ENCODE peak calls at places on chromosomes 13 and 19, in six cellular contexts. B, Y, E, A, M and L are unnamed samples.

GRCh38 chr19:50178320-50178719 is 15.2 kb upstream of the IZUMO2 start:
- DNase-seq in Y (no peak), A (no peak), E (no peak), M (no peak), B (no peak), L (no peak)

GRCh38 chr13:22126433-22127021 is 455.7 kb downstream of the FGF9 start:
- DNase-seq in A (no peak), Y (no peak), B (no peak), E (no peak), M (no peak), L (no peak)

GRCh38 chr19:39506944-39507714 is 7.8 kb upstream of the SELENOV start:
- DNase-seq in A (no peak), E (peak), B (peak), Y (no peak), M (peak), L (no peak)

GRCh38 chr19:39193785-39194184 is 3.0 kb upstream of the NCCRP1 start:
- DNase-seq in E (no peak), M (no peak), B (peak), A (no peak), Y (no peak), L (no peak)

GRCh38 chr19:32822916-32823746 is 46.4 kb downstream of the SLC7A9 start:
- DNase-seq in B (no peak), M (no peak), E (no peak), A (no peak), Y (no peak), L (no peak)

GRCh38 chr13:39484506-39485313 is 118.3 kb downstream of the LHFPL6 start:
- DNase-seq in Y (no peak), M (no peak), E (no peak), B (no peak), A (peak), L (no peak)

GRCh38 chr19:3121821-3122511 is 13.9 kb upstream of the GNA15 start:
- DNase-seq in A (no peak), E (no peak), B (no peak), Y (no peak), M (no peak), L (no peak)

GRCh38 chr13:101127741-101128353 is 288.5 kb downstream of the NALCN start:
- DNase-seq in E (no peak), A (peak), B (peak), Y (no peak), M (peak), L (no peak)

GRCh38 chr13:99404005-99404755 is 97.0 kb upstream of the GPR183 start:
- DNase-seq in B (no peak), E (no peak), M (no peak), A (no peak), Y (no peak), L (no peak)

GRCh38 chr19:1725100-1726064 is 27.9 kb upstream of the ONECUT3 start:
- DNase-seq in Y (peak), M (peak), A (no peak), B (peak), E (no peak), L (no peak)

GRCh38 chr13:83878691-83879410 is 3.4 kb downstream of the SLITRK1 start:
- DNase-seq in A (no peak), B (peak), E (no peak), M (no peak), Y (no peak), L (no peak)

GRCh38 chr13:110676057-110676510 is 29.8 kb downstream of the CARS2 start:
- DNase-seq in A (no peak), B (no peak), Y (no peak), M (no peak), E (no peak), L (no peak)

GRCh38 chr13:95185851-95186250 is 115.4 kb downstream of the ABCC4 start:
- DNase-seq in A (no peak), B (no peak), E (peak), Y (no peak), M (no peak), L (no peak)

GRCh38 chr13:29923554-29924481 is 73.4 kb upstream of the UBL3 start:
- DNase-seq in M (peak), Y (peak), E (peak), A (peak), B (peak), L (peak)

GRCh38 chr13:41317243-41317642 is 6.2 kb downstream of the NAA16 start:
- DNase-seq in A (no peak), B (no peak), M (no peak), E (no peak), Y (no peak), L (no peak)

GRCh38 chr13:32432856-32433255 is 4.9 kb upstream of the N4BP2L1 start:
- DNase-seq in B (no peak), Y (no peak), E (no peak), A (no peak), M (no peak), L (no peak)

GRCh38 chr19:42122691-42123607 is 9.3 kb downstream of the POU2F2 start:
- DNase-seq in A (no peak), B (no peak), E (no peak), Y (no peak), M (no peak), L (no peak)

GRCh38 chr19:13846533-13847032 is 30.4 kb upstream of the NANOS3 start:
- DNase-seq in E (peak), B (peak), M (no peak), Y (peak), A (peak), L (peak)